ENCODE peak calls at places on chromosomes 6 and 20, in five cellular contexts. H, N, Z, Q and T are unnamed samples.

GRCh38 chr6:119183457-119183856 is 105.0 kb upstream of the FAM184A start:
- DNase-seq in H (no peak), Q (no peak), N (no peak), Z (no peak), T (no peak)

GRCh38 chr20:5448449-5449118 is 131.8 kb upstream of the PROKR2 start:
- DNase-seq in H (peak; percentile 50), N (no peak), Q (peak; percentile 51), Z (no peak), T (no peak)

GRCh38 chr6:163457637-163458561 is 43.4 kb downstream of the QKI start:
- DNase-seq in Q (no peak), N (no peak), Z (no peak), H (peak; percentile 11), T (no peak)

GRCh38 chr6:56292505-56293181 is 45.3 kb upstream of the COL21A1 start:
- DNase-seq in Q (no peak), Z (no peak), N (no peak), H (peak; percentile 9), T (no peak)

GRCh38 chr20:64055893-64056638 is 6.6 kb upstream of the SOX18 start:
- DNase-seq in Q (no peak), N (no peak), Z (no peak), H (no peak), T (no peak)

GRCh38 chr6:91033964-91034363 is 447.1 kb upstream of the MAP3K7 start:
- DNase-seq in N (no peak), H (no peak), Z (no peak), Q (no peak), T (no peak)

GRCh38 chr6:118781897-118782296 is 112.1 kb upstream of the ASF1A start:
- DNase-seq in Q (peak; percentile 35), Z (no peak), N (no peak), H (no peak), T (no peak)

GRCh38 chr20:63475209-63475608 is 2.8 kb upstream of the KCNQ2 start:
- DNase-seq in H (no peak), Z (no peak), N (no peak), Q (no peak), T (no peak)

GRCh38 chr6:113629940-113630339 is 227.2 kb upstream of the MARCKS start:
- DNase-seq in Z (no peak), H (no peak), Q (no peak), N (no peak), T (no peak)

GRCh38 chr6:139473731-139474130 is 99.3 kb upstream of the CITED2 start:
- DNase-seq in Z (no peak), N (no peak), Q (no peak), H (no peak), T (no peak)

GRCh38 chr6:170295519-170296422 is 4.9 kb upstream of the DLL1 start:
- DNase-seq in Q (peak; percentile 37), Z (no peak), N (no peak), H (peak; percentile 49), T (no peak)

GRCh38 chr6:157650261-157650640 is 172.8 kb upstream of the SNX9 start:
- DNase-seq in N (peak; percentile 85), Z (no peak), H (no peak), Q (no peak), T (no peak)

GRCh38 chr20:1215386-1216170 is 10.3 kb upstream of the RAD21L1 start:
- DNase-seq in N (no peak), Q (no peak), Z (no peak), H (no peak), T (no peak)

GRCh38 chr6:116127771-116128493 is 2.0 kb upstream of the COL10A1 start:
- DNase-seq in Q (no peak), H (no peak), Z (no peak), N (no peak), T (no peak)

GRCh38 chr6:71414486-71414885 is 125.9 kb downstream of the OGFRL1 start:
- DNase-seq in Q (no peak), H (no peak), Z (no peak), N (no peak), T (no peak)

GRCh38 chr6:37134622-37135191 is 35.2 kb upstream of the PIM1 start:
- DNase-seq in H (peak; percentile 74), N (peak; percentile 81), Z (no peak), Q (peak; percentile 67), T (peak; percentile 75)

GRCh38 chr6:161463061-161463460 is 189.2 kb upstream of the AGPAT4 start:
- DNase-seq in N (no peak), Z (no peak), H (no peak), Q (no peak), T (no peak)

GRCh38 chr6:158387036-158387435 is 74.8 kb downstream of the TULP4 start:
- DNase-seq in Q (no peak), N (no peak), Z (no peak), H (no peak), T (no peak)

GRCh38 chr20:19737025-19737424 is 21.0 kb upstream of the RIN2 start:
- DNase-seq in N (no peak), H (peak; percentile 41), Z (peak; percentile 37), Q (no peak), T (no peak)

GRCh38 chr6:148513145-148514071 is 170.8 kb downstream of the SASH1 start:
- DNase-seq in Z (no peak), N (no peak), H (no peak), Q (no peak), T (no peak)

GRCh38 chr6:99393366-99393697 is 663 bp downstream of the COQ3 start:
- DNase-seq in Q (no peak), H (no peak), N (no peak), Z (no peak), T (no peak)

GRCh38 chr6:129073651-129074419 is 190.9 kb downstream of the LAMA2 start:
- DNase-seq in N (no peak), H (no peak), Q (no peak), Z (no peak), T (no peak)

GRCh38 chr6:77462359-77463307 is 658 bp downstream of the HTR1B start:
- DNase-seq in N (peak; percentile 60), Q (peak; percentile 28), H (no peak), Z (no peak), T (no peak)

GRCh38 chr20:58839474-58839874 is 11.2 kb downstream of the GNAS-AS1 start:
- DNase-seq in Q (no peak), N (no peak), Z (no peak), H (no peak), T (no peak)
- TF ChIP-seq CTCF in Q (no peak), N (peak; percentile 17), Z (peak; percentile 45), H (peak; percentile 18), T (no peak)

DNA sequence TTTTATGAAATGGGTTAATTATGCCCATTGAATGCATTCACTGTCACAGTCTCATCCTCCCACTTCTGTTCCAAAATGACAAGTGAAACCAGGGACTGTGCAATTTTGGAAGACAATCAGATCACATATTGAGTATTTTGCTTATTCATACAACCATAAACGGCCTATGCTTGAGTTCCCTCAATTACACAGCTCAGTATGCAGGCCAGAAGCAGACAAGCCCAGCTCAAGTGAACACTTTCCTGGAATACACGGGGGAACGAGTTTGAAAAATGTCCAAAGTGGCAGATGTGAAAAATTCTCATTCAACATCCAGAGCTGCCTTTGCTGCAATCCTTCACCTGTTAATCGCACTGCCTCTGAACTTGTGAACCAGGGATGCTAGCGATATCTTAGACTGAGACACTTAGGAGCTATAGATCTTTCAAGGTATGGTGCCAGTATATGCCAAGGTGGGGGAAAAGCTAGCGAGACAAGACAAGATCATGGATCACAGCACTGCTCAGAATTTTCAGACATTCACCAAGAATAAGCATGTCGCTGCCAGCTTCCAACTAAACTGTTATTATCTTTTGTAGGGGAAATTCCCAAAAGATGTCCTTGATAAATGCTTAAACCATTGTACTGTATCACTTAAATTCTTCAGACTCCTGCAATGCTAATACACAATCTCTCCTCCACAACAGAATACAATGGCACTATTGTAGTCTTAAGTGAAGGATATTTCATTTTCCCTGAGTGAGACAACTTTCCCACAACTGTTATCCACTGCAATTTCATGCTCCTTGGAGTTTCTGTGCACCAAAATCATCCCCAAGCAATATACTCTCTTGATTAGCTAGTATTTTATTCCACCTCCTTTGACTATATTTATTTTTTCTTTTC is 190.0 kb downstream of the COL9A1 start:
- DNase-seq in N (no peak), H (no peak), Q (no peak), Z (no peak), T (no peak)
- TF ChIP-seq EP300 in N (no peak), H (no peak), Q (no peak), Z (no peak), T (no peak)

GRCh38 chr20:33685328-33686007 is 717 bp downstream of the E2F1 start:
- DNase-seq in Q (no peak), N (no peak), Z (peak; percentile 62), H (peak; percentile 72), T (no peak)
- TF ChIP-seq POLR2AphosphoS5 in Q (no peak), N (no peak), Z (peak; percentile 60), H (no peak), T (no peak)

GRCh38 chr20:36574278-36575065 is 1.1 kb downstream of the TGIF2 start:
- DNase-seq in Q (peak; percentile 51), H (peak; percentile 68), N (peak; percentile 80), Z (no peak), T (no peak)
- TF ChIP-seq CTCF in Q (no peak), H (no peak), N (no peak), Z (peak; percentile 15), T (no peak)

GRCh38 chr6:11434565-11435326 is 102.8 kb upstream of the TMEM170B start:
- DNase-seq in N (no peak), Q (peak; percentile 42), Z (no peak), H (peak; percentile 54), T (no peak)
- TF ChIP-seq EP300 in N (no peak), Q (no peak), Z (no peak), H (no peak), T (no peak)

GRCh38 chr6:41071501-41071922 is 644 bp downstream of the OARD1 start:
- DNase-seq in Z (peak; percentile 34), N (no peak), H (peak; percentile 86), Q (no peak), T (no peak)
- TF ChIP-seq POLR2AphosphoS5 in Z (peak; percentile 71), N (peak; percentile 86), H (no peak), Q (peak; percentile 93), T (no peak)

DNA sequence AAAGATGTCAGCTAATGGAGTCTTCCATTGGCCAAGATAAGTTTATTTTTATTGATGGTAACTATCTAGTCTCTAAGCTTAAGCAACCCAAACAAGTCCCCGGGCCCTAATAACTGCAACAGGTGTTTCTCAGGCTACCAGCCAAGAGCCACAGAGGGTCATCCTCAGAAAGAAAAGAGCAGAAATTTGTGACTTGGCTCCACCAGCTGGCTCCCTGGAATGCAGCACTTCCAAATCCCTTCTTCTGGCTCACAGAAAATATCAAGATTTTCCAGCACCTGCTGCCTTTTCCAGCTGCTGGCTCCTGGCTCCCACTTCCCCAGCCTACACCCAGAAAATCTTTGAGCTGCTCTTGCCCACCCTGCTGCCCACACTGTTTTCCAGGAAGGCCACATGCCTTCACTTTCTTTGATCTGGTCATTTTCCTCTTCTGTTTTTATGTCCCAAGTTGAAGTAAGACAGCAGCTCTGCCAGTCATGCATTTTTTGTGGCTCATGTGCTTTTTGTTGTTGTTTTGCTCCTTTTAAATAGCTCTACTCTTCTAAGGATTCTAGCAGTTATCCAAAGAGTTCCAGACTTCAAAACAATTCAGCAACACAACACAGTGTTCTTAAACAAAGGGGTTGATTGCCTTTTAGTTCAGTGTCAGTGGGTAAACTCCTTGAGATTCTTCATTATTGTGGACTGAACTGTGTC is 151.0 kb upstream of the SMLR1 start:
- DNase-seq in Q (no peak), H (peak; percentile 9), N (peak; percentile 85), Z (no peak), T (no peak)
- TF ChIP-seq CTCF in Q (no peak), H (no peak), N (no peak), Z (peak; percentile 31), T (no peak)